ENCODE peak calls at places on chromosomes 11 and 22, in nine cellular contexts. H is body of pancreas, U is fibroblast of lung, C is heart right ventricle, B is suprapubic skin, Y is tibial nerve, E is coronary artery, D is upper lobe of right lung, X is AG04450. Z is an unnamed sample.

GRCh38 chr11:68528630-68529029 is 68.1 kb downstream of the PPP6R3 start:
- DNase-seq in H (no peak), U (no peak), C (no peak), B (no peak), Y (no peak), E (no peak), D (no peak), X (no peak), Z (no peak)

GRCh38 chr11:74966651-74967050 is 17.6 kb downstream of the SPCS2 start:
- DNase-seq in H (no peak), U (peak; percentile 77), C (no peak), B (no peak), Y (no peak), E (no peak), D (no peak), X (no peak), Z (peak; percentile 59)

GRCh38 chr22:31737932-31738331 is 12.0 kb downstream of the PRR14L start:
- DNase-seq in H (no peak), U (no peak), C (no peak), B (no peak), Y (no peak), E (no peak), D (no peak), X (no peak), Z (no peak)

GRCh38 chr22:24005201-24005600 is at the start of gene GSTT4:
- DNase-seq in H (no peak), U (no peak), C (peak; percentile 86), B (peak; percentile 74), Y (no peak), E (peak; percentile 82), D (no peak), X (no peak), Z (no peak)

GRCh38 chr11:70314730-70315129 is 44.2 kb downstream of the PPFIA1 start:
- DNase-seq in H (no peak), U (no peak), C (no peak), B (no peak), Y (no peak), E (no peak), D (no peak), X (no peak), Z (no peak)

GRCh38 chr11:110782616-110783015 is 70.4 kb upstream of the ARHGAP20 start:
- DNase-seq in H (no peak), U (no peak), C (no peak), B (no peak), Y (no peak), E (no peak), D (no peak), X (no peak), Z (no peak)

GRCh38 chr11:44767421-44767820 is 40.7 kb downstream of the TSPAN18 start:
- DNase-seq in H (no peak), U (peak; percentile 54), C (no peak), B (no peak), Y (no peak), E (no peak), D (no peak), X (no peak), Z (no peak)

GRCh38 chr11:114034956-114035355 is 24.6 kb upstream of the ZBTB16 start:
- DNase-seq in H (no peak), U (no peak), C (no peak), B (no peak), Y (no peak), E (no peak), D (no peak), X (no peak), Z (no peak)

GRCh38 chr11:3865388-3866193 is 10.1 kb downstream of the STIM1 start:
- DNase-seq in H (no peak), U (peak; percentile 83), C (no peak), B (no peak), Y (no peak), E (no peak), D (no peak), X (peak; percentile 41), Z (peak; percentile 60)

GRCh38 chr11:33445761-33446161 is 188.6 kb downstream of the HIPK3 start:
- DNase-seq in H (no peak), U (peak; percentile 83), C (no peak), B (no peak), Y (no peak), E (no peak), D (no peak), X (no peak), Z (peak; percentile 48)

DNA sequence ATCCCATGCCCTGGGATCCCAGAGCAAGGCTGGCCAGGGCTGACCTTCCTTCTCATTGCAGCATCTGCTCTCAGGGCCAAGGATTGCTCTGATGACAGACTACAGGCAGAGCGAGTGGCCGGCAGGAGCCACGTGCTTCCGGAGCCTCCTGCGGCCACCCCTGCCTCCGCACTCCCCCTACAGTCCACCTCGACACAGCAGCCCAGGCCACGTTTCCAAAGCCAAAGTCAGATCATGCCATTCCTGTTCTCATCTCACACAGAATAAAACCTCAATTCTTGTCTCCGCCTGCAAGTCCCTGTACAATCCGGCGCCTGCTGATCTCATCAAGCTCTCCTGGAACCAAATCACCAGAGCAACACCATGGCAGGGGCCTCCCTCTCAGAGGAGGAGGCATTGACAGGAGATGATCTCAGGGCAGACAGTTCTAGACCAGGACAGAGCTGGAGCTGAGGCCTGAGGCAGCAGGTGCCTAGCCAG is 20.9 kb upstream of the UPK3A start:
- DNase-seq in H (peak; percentile 72), U (peak; percentile 75), C (peak; percentile 71), B (peak; percentile 91), Y (peak; percentile 71), E (no peak), D (peak; percentile 84), X (peak; percentile 34), Z (peak; percentile 64)
- H3K4me3 ChIP-seq in H (no peak overlapping the region), U (no peak overlapping the region), C (no peak overlapping the region), B (no peak overlapping the region), Y (no peak overlapping the region), E (no peak overlapping the region), D (no peak overlapping the region), X (no peak overlapping the region), Z (no peak overlapping the region)

GRCh38 chr11:35432464-35432863 is 13.1 kb upstream of the SLC1A2 start:
- DNase-seq in H (no peak), U (no peak), C (no peak), B (no peak), Y (no peak), E (no peak), D (no peak), X (no peak), Z (no peak)
- TF ChIP-seq CTCF in H (no peak), U (no peak), C (no peak), B (no peak), Y (no peak), E (no peak), D (no peak), X (no peak), Z (no peak)

GRCh38 chr22:39985383-39986045 is 9.2 kb upstream of the FAM83F start:
- DNase-seq in H (no peak), U (no peak), C (no peak), B (no peak), Y (no peak), E (no peak), D (peak; percentile 30), X (no peak), Z (no peak)

GRCh38 chr22:39991164-39991860 is 3.4 kb upstream of the FAM83F start:
- DNase-seq in H (peak; percentile 35), U (no peak), C (no peak), B (no peak), Y (no peak), E (no peak), D (no peak), X (no peak), Z (no peak)

GRCh38 chr22:39989633-39990032 is 5.1 kb upstream of the FAM83F start:
- DNase-seq in H (no peak), U (no peak), C (no peak), B (no peak), Y (no peak), E (no peak), D (no peak), X (no peak), Z (no peak)

GRCh38 chr22:39990688-39991087 is 4.1 kb upstream of the FAM83F start:
- DNase-seq in H (no peak), U (no peak), C (no peak), B (no peak), Y (no peak), E (no peak), D (no peak), X (no peak), Z (no peak)

DNA sequence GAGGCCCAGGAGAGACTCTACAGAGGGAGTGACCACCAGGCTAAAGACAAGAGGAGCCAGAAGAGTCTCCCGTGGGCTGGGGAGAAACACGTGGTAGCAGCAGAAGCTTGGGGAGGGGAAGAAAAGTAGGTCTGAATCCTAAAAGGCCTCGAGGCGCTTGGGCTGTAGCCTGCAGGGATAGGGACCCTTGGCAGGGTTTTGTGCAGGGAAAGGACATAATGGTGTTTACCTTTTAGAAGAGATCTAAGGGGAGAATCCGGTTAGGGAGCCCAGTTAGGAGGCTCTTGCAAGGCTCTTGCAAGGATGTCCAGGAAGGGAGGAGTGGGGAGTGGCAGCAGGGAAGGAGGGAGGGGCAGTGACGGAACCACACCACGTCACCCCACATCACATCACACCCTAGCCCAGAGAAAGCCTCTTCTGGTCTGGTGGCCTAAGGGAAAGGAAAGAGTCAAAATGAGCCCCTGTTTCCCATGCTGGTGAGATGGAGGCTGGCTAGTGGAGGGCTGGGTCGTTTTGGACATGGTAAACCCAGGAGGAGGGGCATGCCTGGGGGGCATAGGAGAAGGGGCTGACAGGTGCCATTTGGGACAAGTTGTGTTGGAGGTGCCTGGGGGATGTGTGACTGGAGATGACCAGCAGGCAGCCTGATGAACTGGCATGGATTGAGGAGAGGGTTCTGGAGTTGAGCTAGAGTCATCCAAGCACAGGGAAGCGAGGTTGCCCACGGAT is 6.2 kb upstream of the FAM83F start:
- DNase-seq in H (no peak), U (no peak), C (no peak), B (no peak), Y (no peak), E (peak; percentile 58), D (no peak), X (no peak), Z (no peak)
- H3K4me3 ChIP-seq in H (no peak overlapping the region), U (no peak overlapping the region), C (no peak overlapping the region), B (no peak overlapping the region), Y (no peak overlapping the region), E (no peak overlapping the region), D (no peak overlapping the region), X (no peak overlapping the region), Z (no peak overlapping the region)

GRCh38 chr11:103924166-103925013 is 112.0 kb upstream of the DDI1 start:
- DNase-seq in H (no peak), U (peak; percentile 55), C (no peak), B (no peak), Y (no peak), E (no peak), D (no peak), X (no peak), Z (peak; percentile 37)

GRCh38 chr11:103923473-103923931 is 112.9 kb upstream of the DDI1 start:
- DNase-seq in H (no peak), U (peak; percentile 58), C (no peak), B (no peak), Y (no peak), E (no peak), D (no peak), X (no peak), Z (no peak)

GRCh38 chr11:103920449-103920848 is 116.0 kb upstream of the DDI1 start:
- DNase-seq in H (no peak), U (peak; percentile 67), C (no peak), B (no peak), Y (no peak), E (no peak), D (no peak), X (peak; percentile 34), Z (peak; percentile 33)

DNA sequence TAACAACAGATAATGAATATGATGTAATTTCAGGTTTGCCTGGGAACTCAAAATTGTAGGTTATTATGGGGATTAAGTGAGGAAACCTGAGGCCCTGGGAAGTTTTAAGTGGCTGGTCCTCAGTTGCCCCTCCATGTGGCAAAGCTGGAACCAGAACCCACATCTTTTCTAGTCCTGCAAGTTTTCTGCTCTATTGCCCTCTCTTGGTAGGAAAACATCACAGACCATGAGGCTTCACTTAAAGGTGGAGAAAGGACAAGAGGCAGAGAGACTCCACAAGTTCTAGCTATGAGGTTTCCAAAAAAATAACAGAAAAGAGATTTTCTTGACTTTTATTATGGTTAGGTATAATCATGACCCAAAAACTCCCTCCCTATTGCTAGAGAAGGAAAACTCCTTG is 115.5 kb upstream of the DDI1 start:
- DNase-seq in H (no peak), U (no peak), C (no peak), B (no peak), Y (no peak), E (no peak), D (no peak), X (no peak), Z (no peak)
- TF ChIP-seq CTCF in H (no peak), U (no peak), C (no peak), B (no peak), Y (no peak), E (no peak), D (no peak), X (peak; percentile 18), Z (no peak)

Z was measured in astrocyte of the spinal cord.